ENCODE peak calls at places on chromosomes 13 and 19, in eight cellular contexts. S is adipocyte, N is right lobe of liver, Y is psoas muscle, V is hepatocyte, M is heart left ventricle, W is aorta, Z is left ventricle myocardium inferior. D is an unnamed sample.

GRCh38 chr13:42047561-42048322 is 706 bp upstream of the DGKH start:
- DNase-seq in S (peak; percentile 80), N (peak; percentile 55), Y (peak; percentile 57), V (peak; percentile 61), M (peak; percentile 43), W (no peak), Z (peak; percentile 29), D (peak; percentile 52)

GRCh38 chr13:66414196-66414800 is 815.8 kb downstream of the PCDH9 start:
- DNase-seq in S (peak; percentile 30), N (no peak), Y (no peak), V (no peak), M (no peak), W (no peak), Z (no peak), D (no peak)

GRCh38 chr19:28841531-28841930 is 371.4 kb downstream of the UQCRFS1 start:
- DNase-seq in S (no peak), N (no peak), Y (no peak), V (no peak), M (no peak), W (no peak), Z (no peak), D (no peak)

GRCh38 chr19:16452321-16452720 is 19.4 kb downstream of the EPS15L1 start:
- DNase-seq in S (no peak), N (no peak), Y (no peak), V (no peak), M (no peak), W (no peak), Z (no peak), D (peak; percentile 82)

GRCh38 chr19:53870485-53870844 is 2.8 kb downstream of the MYADM start:
- DNase-seq in S (no peak), N (peak; percentile 48), Y (no peak), V (peak; percentile 44), M (no peak), W (peak; percentile 78), Z (no peak), D (no peak)

GRCh38 chr13:76917096-76917495 is 30.9 kb upstream of the KCTD12 start:
- DNase-seq in S (peak; percentile 38), N (no peak), Y (no peak), V (no peak), M (no peak), W (no peak), Z (no peak), D (no peak)

GRCh38 chr19:4014541-4015491 is 7.3 kb downstream of the PIAS4 start:
- DNase-seq in S (no peak), N (no peak), Y (peak; percentile 74), V (peak; percentile 16), M (peak; percentile 69), W (no peak), Z (peak; percentile 64), D (peak; percentile 42)

GRCh38 chr19:11984986-11985385 is 20.1 kb downstream of the ZNF763 start:
- DNase-seq in S (peak; percentile 14), N (no peak), Y (no peak), V (no peak), M (no peak), W (no peak), Z (no peak), D (no peak)

GRCh38 chr13:93700115-93700514 is 473.5 kb downstream of the GPC6 start:
- DNase-seq in S (peak; percentile 61), N (no peak), Y (no peak), V (no peak), M (no peak), W (no peak), Z (no peak), D (no peak)

GRCh38 chr13:21322304-21322965 is 136.7 kb downstream of the ZDHHC20 start:
- DNase-seq in S (no peak), N (no peak), Y (no peak), V (no peak), M (no peak), W (no peak), Z (no peak), D (no peak)

GRCh38 chr13:94656766-94657165 is 55.1 kb downstream of the GPR180 start:
- DNase-seq in S (peak; percentile 84), N (no peak), Y (no peak), V (peak; percentile 23), M (no peak), W (no peak), Z (no peak), D (no peak)

GRCh38 chr13:22801402-22802003 is 379.3 kb upstream of the SGCG start:
- DNase-seq in S (no peak), N (no peak), Y (no peak), V (peak; percentile 15), M (no peak), W (no peak), Z (no peak), D (no peak)

GRCh38 chr13:67139551-67139950 is 90.6 kb downstream of the PCDH9 start:
- DNase-seq in S (no peak), N (no peak), Y (no peak), V (no peak), M (no peak), W (no peak), Z (no peak), D (no peak)

GRCh38 chr13:74136089-74136658 is 2.0 kb upstream of the KLF12 start:
- DNase-seq in S (peak; percentile 70), N (peak; percentile 30), Y (peak; percentile 52), V (peak; percentile 58), M (peak; percentile 25), W (peak; percentile 81), Z (peak; percentile 31), D (no peak)

GRCh38 chr13:84630486-84630885 is 748.2 kb upstream of the SLITRK1 start:
- DNase-seq in S (no peak), N (no peak), Y (no peak), V (no peak), M (no peak), W (no peak), Z (no peak), D (no peak)

GRCh38 chr19:45074744-45075143 is 1.5 kb downstream of the ZNF296 start:
- DNase-seq in S (no peak), N (no peak), Y (no peak), V (no peak), M (no peak), W (no peak), Z (no peak), D (no peak)

GRCh38 chr19:40829205-40829604 is 21.0 kb downstream of the CYP2A6 start:
- DNase-seq in S (no peak), N (no peak), Y (no peak), V (no peak), M (no peak), W (no peak), Z (no peak), D (no peak)

GRCh38 chr13:104694397-104694796 is 1628.2 kb upstream of the SLC10A2 start:
- DNase-seq in S (peak; percentile 56), N (no peak), Y (no peak), V (no peak), M (no peak), W (no peak), Z (no peak), D (no peak)

GRCh38 chr13:32125746-32126145 is 94.2 kb downstream of the FRY start:
- DNase-seq in S (peak; percentile 3), N (no peak), Y (no peak), V (no peak), M (no peak), W (no peak), Z (no peak), D (no peak)

GRCh38 chr19:11092181-11092538 is 2.9 kb downstream of the LDLR start:
- DNase-seq in S (peak; percentile 74), N (no peak), Y (no peak), V (no peak), M (no peak), W (no peak), Z (no peak), D (peak; percentile 34)

GRCh38 chr13:85266331-85266730 is 532.9 kb downstream of the SLITRK6 start:
- DNase-seq in S (no peak), N (no peak), Y (no peak), V (no peak), M (no peak), W (no peak), Z (no peak), D (no peak)

GRCh38 chr19:52542984-52543664 is 15.7 kb downstream of the ZNF808 start:
- DNase-seq in S (no peak), N (no peak), Y (no peak), V (no peak), M (no peak), W (no peak), Z (no peak), D (no peak)

GRCh38 chr13:24627864-24628418 is 52.3 kb upstream of the ATP12A start:
- DNase-seq in S (no peak), N (no peak), Y (no peak), V (no peak), M (no peak), W (no peak), Z (no peak), D (no peak)

DNA sequence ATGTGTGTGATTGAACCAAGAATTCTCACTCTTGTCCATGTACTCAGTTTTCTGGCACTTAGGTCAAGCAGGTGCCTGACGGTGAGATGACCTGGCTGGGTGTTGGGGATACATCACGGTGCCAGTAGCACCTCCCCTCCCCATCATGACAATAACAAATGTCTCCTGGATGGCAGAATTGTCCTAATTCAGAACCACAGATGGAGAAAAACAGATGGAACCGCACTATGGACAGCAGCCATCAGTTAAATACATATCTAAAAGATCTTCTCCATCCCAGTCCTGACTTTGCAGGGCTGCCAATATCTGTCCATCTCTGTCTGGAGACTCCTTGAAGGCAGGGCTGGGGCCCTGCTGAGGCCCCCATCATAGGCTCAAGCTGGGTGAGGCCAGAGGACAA is 126.9 kb downstream of the PTPRS start:
- DNase-seq in S (no peak), N (no peak), Y (no peak), V (no peak), M (no peak), W (no peak), Z (no peak), D (no peak)
- H3K36me3 ChIP-seq in S (peaks cover 96% of the 10 kb centered on the region), N (no peaks in the 10 kb centered on the region), Y (peaks cover 8% of the 10 kb centered on the region), V (no peaks in the 10 kb centered on the region), M (peaks cover 97% of the 10 kb centered on the region), W (peaks cover 4% of the 10 kb centered on the region), Z (peaks cover 86% of the 10 kb centered on the region), D (no peaks in the 10 kb centered on the region)

GRCh38 chr13:28984825-28985224 is 164.7 kb downstream of the MTUS2 start:
- DNase-seq in S (peak; percentile 1), N (no peak), Y (no peak), V (no peak), M (no peak), W (no peak), Z (no peak), D (no peak)
- H3K27me3 ChIP-seq in S (peaks cover 4% of the 10 kb centered on the region), N (no peaks in the 10 kb centered on the region), Y (no peaks in the 10 kb centered on the region), V (no peaks in the 10 kb centered on the region), M (no peaks in the 10 kb centered on the region), W (no peaks in the 10 kb centered on the region), Z (no peaks in the 10 kb centered on the region), D (no peaks in the 10 kb centered on the region)

DNA sequence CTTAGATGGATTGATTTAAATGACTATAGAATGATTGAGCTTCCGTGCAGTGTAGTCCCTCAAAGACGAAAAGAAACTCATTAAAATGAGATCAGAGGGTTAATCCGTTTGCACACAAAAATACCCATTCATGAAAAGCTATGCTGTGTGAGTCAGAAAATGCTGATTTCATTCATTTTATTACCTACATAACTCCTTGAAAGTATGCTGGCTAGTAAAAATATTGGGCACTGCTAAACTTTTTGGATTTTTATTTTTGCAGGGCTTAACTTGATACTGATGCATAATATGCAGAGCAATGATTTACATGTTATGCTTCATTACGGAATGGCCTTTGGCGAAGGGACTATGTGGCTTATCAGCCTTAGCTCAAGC is 54.2 kb downstream of the WDFY2 start:
- DNase-seq in S (no peak), N (no peak), Y (no peak), V (no peak), M (no peak), W (no peak), Z (no peak), D (no peak)
- H3K4me1 ChIP-seq in S (peaks cover 42% of the 10 kb centered on the region), N (no peaks in the 10 kb centered on the region), Y (no peaks in the 10 kb centered on the region), V (peaks cover 42% of the 10 kb centered on the region), M (peaks cover 6% of the 10 kb centered on the region), W (peaks cover 12% of the 10 kb centered on the region), Z (peaks cover 56% of the 10 kb centered on the region), D (peaks cover 36% of the 10 kb centered on the region)

GRCh38 chr19:48474084-48474592 is 5.0 kb downstream of the CYTH2 start:
- DNase-seq in S (no peak), N (no peak), Y (no peak), V (no peak), M (no peak), W (no peak), Z (no peak), D (no peak)
- H3K36me3 ChIP-seq in S (peaks cover 72% of the 10 kb centered on the region), N (no peaks in the 10 kb centered on the region), Y (no peaks in the 10 kb centered on the region), V (no peaks in the 10 kb centered on the region), M (peaks cover 85% of the 10 kb centered on the region), W (peaks cover 4% of the 10 kb centered on the region), Z (peaks cover 87% of the 10 kb centered on the region), D (peaks cover 9% of the 10 kb centered on the region)